ENCODE peak calls at places on chromosomes 6 and 20, in five cellular contexts. One of them, this sample, is unnamed.

GRCh38 chr6:150835620-150836019 is 29.9 kb upstream of the MTHFD1L start:
- DNase-seq in OCI-LY7: no peak
- DNase-seq in transverse colon: no peak
- DNase-seq in A673: no peak
- DNase-seq in left ventricle myocardium inferior: no peak
- DNase-seq in this sample: no peak

GRCh38 chr6:81326856-81327561 is 425.5 kb downstream of the TENT5A start:
- DNase-seq in OCI-LY7: no peak
- DNase-seq in transverse colon: no peak
- DNase-seq in A673: no peak
- DNase-seq in left ventricle myocardium inferior: no peak
- DNase-seq in this sample: peak; percentile 52

GRCh38 chr6:106771822-106772221 is 142.4 kb downstream of the QRSL1 start:
- DNase-seq in OCI-LY7: no peak
- DNase-seq in transverse colon: no peak
- DNase-seq in A673: no peak
- DNase-seq in left ventricle myocardium inferior: no peak
- DNase-seq in this sample: no peak

GRCh38 chr6:81451787-81452186 is 300.7 kb downstream of the TENT5A start:
- DNase-seq in OCI-LY7: no peak
- DNase-seq in transverse colon: no peak
- DNase-seq in A673: peak; percentile 87
- DNase-seq in left ventricle myocardium inferior: no peak
- DNase-seq in this sample: peak; percentile 89

GRCh38 chr6:52517502-52518278 is 59.2 kb downstream of the TRAM2 start:
- DNase-seq in OCI-LY7: no peak
- DNase-seq in transverse colon: peak; percentile 76
- DNase-seq in A673: peak; percentile 87
- DNase-seq in left ventricle myocardium inferior: peak; percentile 86
- DNase-seq in this sample: peak; percentile 98

GRCh38 chr6:82712826-82713225 is 349.2 kb downstream of the TPBG start:
- DNase-seq in OCI-LY7: peak; percentile 19
- DNase-seq in transverse colon: no peak
- DNase-seq in A673: no peak
- DNase-seq in left ventricle myocardium inferior: no peak
- DNase-seq in this sample: peak; percentile 2

GRCh38 chr6:16929814-16930213 is 168.6 kb upstream of the ATXN1 start:
- DNase-seq in OCI-LY7: no peak
- DNase-seq in transverse colon: no peak
- DNase-seq in A673: peak; percentile 92
- DNase-seq in left ventricle myocardium inferior: no peak
- DNase-seq in this sample: peak; percentile 88

GRCh38 chr6:105675715-105676397 is 273.0 kb upstream of the PREP start:
- DNase-seq in OCI-LY7: no peak
- DNase-seq in transverse colon: no peak
- DNase-seq in A673: peak; percentile 18
- DNase-seq in left ventricle myocardium inferior: no peak
- DNase-seq in this sample: peak; percentile 81

GRCh38 chr6:130788954-130789353 is 38.3 kb upstream of the SMLR1 start:
- DNase-seq in OCI-LY7: no peak
- DNase-seq in transverse colon: no peak
- DNase-seq in A673: no peak
- DNase-seq in left ventricle myocardium inferior: no peak
- DNase-seq in this sample: no peak

DNA sequence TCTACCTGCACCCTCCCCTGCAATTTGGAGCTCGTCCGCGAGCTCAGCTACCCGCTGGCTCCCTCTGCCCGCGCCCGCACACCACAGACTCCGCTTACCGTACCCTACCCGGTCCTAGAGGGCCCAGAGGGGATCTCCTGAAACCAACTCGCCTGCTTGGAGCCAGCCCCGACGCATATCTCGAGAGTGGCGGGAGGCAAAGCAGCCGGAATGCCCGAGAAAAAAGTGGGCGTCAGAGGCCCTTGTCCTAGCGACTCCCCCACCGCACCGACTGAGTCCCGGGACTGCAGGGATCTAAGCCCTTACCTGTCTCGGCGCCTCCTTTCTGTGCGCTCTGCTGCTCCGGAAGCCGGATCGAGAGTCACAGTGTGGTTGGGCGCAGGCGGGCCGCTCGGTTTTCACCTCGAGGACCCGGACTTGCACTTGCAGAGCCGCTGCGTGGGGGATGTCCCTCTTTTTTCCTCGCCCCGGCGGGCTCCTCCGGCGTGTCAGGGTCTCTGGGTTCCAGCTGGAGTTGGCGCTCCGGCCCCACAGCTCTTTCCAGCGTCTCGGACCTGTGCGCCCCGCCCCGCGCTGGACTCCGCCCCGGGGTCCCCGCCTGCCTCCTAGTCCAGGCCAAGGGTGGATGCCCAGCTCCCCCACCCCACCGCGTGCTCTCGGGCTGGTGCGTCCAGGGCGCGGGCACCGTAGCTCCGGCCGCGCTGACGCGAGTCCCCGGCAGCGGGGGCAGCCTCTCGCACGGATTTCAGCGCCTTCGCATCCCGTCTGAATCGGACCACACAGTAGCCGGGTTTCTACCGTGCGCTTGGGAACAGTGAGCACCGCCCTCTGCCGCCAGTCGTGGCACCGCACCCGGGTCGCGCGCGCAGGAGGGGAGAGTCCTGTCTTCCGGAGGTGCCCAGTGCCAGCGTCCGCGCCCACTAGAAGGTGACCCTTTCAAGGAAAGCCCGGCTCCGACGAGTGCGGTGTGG is at the start of gene PROKR2:
- DNase-seq in OCI-LY7: no peak
- DNase-seq in transverse colon: no peak
- DNase-seq in A673: peak; percentile 29
- DNase-seq in left ventricle myocardium inferior: no peak
- DNase-seq in this sample: no peak
- TF ChIP-seq CTCF in OCI-LY7: no peak
- TF ChIP-seq CTCF in transverse colon: no peak
- TF ChIP-seq CTCF in A673: no peak
- TF ChIP-seq CTCF in left ventricle myocardium inferior: peak; percentile 23
- TF ChIP-seq CTCF in this sample: no peak

DNA sequence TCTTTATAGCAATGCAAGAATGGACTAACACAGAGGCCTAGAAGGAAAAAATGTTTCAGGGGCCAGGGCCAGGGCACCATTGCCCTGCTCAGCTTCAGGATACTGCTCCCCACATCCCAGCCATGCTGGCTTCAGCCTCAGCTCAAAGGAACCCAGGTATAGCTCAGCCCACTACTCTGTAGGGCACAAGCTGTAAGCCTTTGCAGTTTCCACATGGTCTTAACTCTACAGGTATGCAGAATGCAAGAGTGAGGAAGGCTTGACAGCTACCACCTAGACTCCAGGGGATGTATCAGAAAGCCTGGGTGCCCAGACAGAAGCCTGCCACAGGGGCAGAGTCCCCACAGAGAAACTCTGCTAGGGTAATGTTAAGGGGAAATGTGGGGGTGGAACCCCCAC is 10.5 kb upstream of the TTK start:
- DNase-seq in OCI-LY7: no peak
- DNase-seq in transverse colon: no peak
- DNase-seq in A673: no peak
- DNase-seq in left ventricle myocardium inferior: no peak
- DNase-seq in this sample: no peak
- H3K4me3 ChIP-seq in OCI-LY7: no peak overlapping the region
- H3K4me3 ChIP-seq in transverse colon: no peak overlapping the region
- H3K4me3 ChIP-seq in A673: no peak overlapping the region
- H3K4me3 ChIP-seq in left ventricle myocardium inferior: no peak overlapping the region
- H3K4me3 ChIP-seq in this sample: no peak overlapping the region

DNA sequence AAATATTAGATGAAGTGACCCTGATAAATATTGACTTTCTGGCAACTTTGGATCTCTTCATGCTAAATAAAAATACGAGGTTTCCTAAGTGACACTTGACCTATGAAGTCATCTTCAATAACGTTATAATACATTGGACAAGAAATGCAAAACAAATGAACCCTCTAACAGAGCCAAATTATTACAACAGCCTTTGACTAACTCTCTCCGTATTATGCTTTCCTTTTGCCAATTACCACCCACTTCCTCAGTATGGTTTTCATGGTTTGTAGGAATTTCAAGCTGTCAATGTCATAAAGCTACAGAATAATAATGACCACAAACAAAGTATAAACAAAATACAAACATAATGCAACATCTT is 210.5 kb downstream of the MOXD1 start:
- DNase-seq in OCI-LY7: no peak
- DNase-seq in transverse colon: no peak
- DNase-seq in A673: peak; percentile 1
- DNase-seq in left ventricle myocardium inferior: no peak
- DNase-seq in this sample: peak; percentile 88
- TF ChIP-seq CTCF in OCI-LY7: no peak
- TF ChIP-seq CTCF in transverse colon: no peak
- TF ChIP-seq CTCF in A673: no peak
- TF ChIP-seq CTCF in left ventricle myocardium inferior: no peak
- TF ChIP-seq CTCF in this sample: no peak

DNA sequence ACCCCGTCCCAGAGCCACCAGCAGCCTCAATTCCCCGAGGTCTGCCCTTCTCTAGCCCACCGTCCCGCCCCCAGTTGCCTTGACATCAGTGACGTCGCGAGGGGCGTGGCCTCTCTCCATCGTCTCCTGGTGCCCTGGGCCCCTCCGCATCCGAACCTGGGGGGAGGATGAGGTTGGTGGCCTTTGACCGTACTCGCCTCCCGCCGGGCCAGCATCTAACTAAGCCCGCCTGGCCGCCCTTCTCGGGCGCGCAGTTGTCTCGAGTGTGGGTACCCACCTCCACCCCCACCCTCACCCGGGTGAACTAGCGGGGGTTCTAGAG is 5.5 kb upstream of the ARMC12 start:
- DNase-seq in OCI-LY7: peak; percentile 97
- DNase-seq in transverse colon: peak; percentile 98
- DNase-seq in A673: peak; percentile 90
- DNase-seq in left ventricle myocardium inferior: peak; percentile 99
- DNase-seq in this sample: peak; percentile 88
- H3K4me3 ChIP-seq in OCI-LY7: peak overlapping the region; percentile 76
- H3K4me3 ChIP-seq in transverse colon: peak overlapping the region; percentile 50
- H3K4me3 ChIP-seq in A673: peak overlapping the region; percentile 90
- H3K4me3 ChIP-seq in left ventricle myocardium inferior: peak overlapping the region; percentile 75
- H3K4me3 ChIP-seq in this sample: peak overlapping the region; percentile 54

GRCh38 chr20:1777476-1777820 is 117.8 kb upstream of the SIRPA start:
- DNase-seq in OCI-LY7: no peak
- DNase-seq in transverse colon: no peak
- DNase-seq in A673: no peak
- DNase-seq in left ventricle myocardium inferior: no peak
- DNase-seq in this sample: no peak
- TF ChIP-seq CTCF in OCI-LY7: no peak
- TF ChIP-seq CTCF in transverse colon: no peak
- TF ChIP-seq CTCF in A673: no peak
- TF ChIP-seq CTCF in left ventricle myocardium inferior: no peak
- TF ChIP-seq CTCF in this sample: no peak

GRCh38 chr6:41469156-41469950 is 76.8 kb upstream of the FOXP4 start:
- DNase-seq in OCI-LY7: no peak
- DNase-seq in transverse colon: no peak
- DNase-seq in A673: no peak
- DNase-seq in left ventricle myocardium inferior: no peak
- DNase-seq in this sample: no peak
- H3K4me3 ChIP-seq in OCI-LY7: no peak overlapping the region
- H3K4me3 ChIP-seq in transverse colon: no peak overlapping the region
- H3K4me3 ChIP-seq in A673: no peak overlapping the region
- H3K4me3 ChIP-seq in left ventricle myocardium inferior: peak overlapping the region; percentile 42
- H3K4me3 ChIP-seq in this sample: no peak overlapping the region

GRCh38 chr6:12263403-12263802 is 26.8 kb upstream of the EDN1 start:
- DNase-seq in OCI-LY7: no peak
- DNase-seq in transverse colon: no peak
- DNase-seq in A673: no peak
- DNase-seq in left ventricle myocardium inferior: no peak
- DNase-seq in this sample: no peak
- TF ChIP-seq CTCF in OCI-LY7: no peak
- TF ChIP-seq CTCF in transverse colon: no peak
- TF ChIP-seq CTCF in A673: no peak
- TF ChIP-seq CTCF in left ventricle myocardium inferior: no peak
- TF ChIP-seq CTCF in this sample: no peak

DNA sequence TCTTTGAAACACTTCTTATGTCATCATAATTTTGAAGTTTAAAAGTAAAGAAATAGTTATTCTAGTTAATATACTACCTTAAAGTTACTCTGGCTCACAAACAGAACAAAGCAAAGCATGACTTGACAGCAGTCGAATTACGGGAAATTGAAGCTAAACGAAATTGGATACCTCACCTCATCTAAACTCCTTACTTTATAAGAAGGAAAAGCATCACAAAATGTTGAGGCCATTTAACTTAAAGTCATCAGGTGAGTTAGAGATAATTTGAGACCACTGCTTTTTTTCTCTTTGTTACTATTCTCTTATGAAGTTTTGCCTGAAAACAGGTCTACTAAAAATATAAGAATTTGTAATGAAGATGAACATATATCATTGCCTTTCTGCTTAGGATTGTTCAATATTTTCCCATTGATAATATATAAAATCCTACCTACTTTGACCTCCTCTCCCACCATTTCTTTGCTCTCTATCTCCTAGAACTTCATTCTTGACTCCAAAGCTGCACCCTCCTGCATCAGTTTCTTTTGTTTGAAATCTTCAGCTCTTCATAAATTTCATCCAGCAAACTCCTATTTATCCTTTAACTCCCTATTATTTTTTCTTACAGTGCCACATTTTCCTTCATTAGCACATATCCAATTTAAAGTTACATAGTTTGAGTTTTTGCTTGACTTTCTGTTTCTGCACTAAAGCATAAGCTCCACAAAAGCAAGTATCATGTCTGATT is 510.7 kb upstream of the ZNF337 start:
- DNase-seq in OCI-LY7: no peak
- DNase-seq in transverse colon: no peak
- DNase-seq in A673: no peak
- DNase-seq in left ventricle myocardium inferior: no peak
- DNase-seq in this sample: no peak
- H3K4me3 ChIP-seq in OCI-LY7: no peak overlapping the region
- H3K4me3 ChIP-seq in transverse colon: no peak overlapping the region
- H3K4me3 ChIP-seq in A673: no peak overlapping the region
- H3K4me3 ChIP-seq in left ventricle myocardium inferior: peak overlapping the region; percentile 56
- H3K4me3 ChIP-seq in this sample: no peak overlapping the region